ENCODE peak calls at places on chromosomes 5 and 9, in six cellular contexts. W, D, T, B, P and K are unnamed samples.

GRCh38 chr5:35171991-35172390 is 58.3 kb downstream of the PRLR start:
- DNase-seq in W (no peak), D (no peak), T (no peak), B (no peak), P (no peak), K (no peak)

GRCh38 chr5:142296914-142297417 is 27.9 kb downstream of the SPRY4 start:
- DNase-seq in W (no peak), D (peak; percentile 36), T (no peak), B (no peak), P (no peak), K (no peak)

GRCh38 chr9:1034271-1034670 is 15.9 kb upstream of the DMRT2 start:
- DNase-seq in W (no peak), D (no peak), T (no peak), B (no peak), P (no peak), K (no peak)

GRCh38 chr5:174801798-174802197 is 77.4 kb downstream of the MSX2 start:
- DNase-seq in W (no peak), D (no peak), T (no peak), B (no peak), P (no peak), K (no peak)

GRCh38 chr9:71036501-71036900 is 84.9 kb downstream of the TRPM3 start:
- DNase-seq in W (no peak), D (no peak), T (peak; percentile 23), B (no peak), P (no peak), K (no peak)

GRCh38 chr9:131661954-131662621 is 77.8 kb downstream of the RAPGEF1 start:
- DNase-seq in W (no peak), D (no peak), T (no peak), B (no peak), P (peak; percentile 65), K (no peak)

GRCh38 chr5:34687269-34688011 is 31.3 kb downstream of the RAI14 start:
- DNase-seq in W (no peak), D (no peak), T (no peak), B (no peak), P (no peak), K (no peak)

GRCh38 chr9:125447202-125447802 is 185.7 kb downstream of the GAPVD1 start:
- DNase-seq in W (no peak), D (no peak), T (no peak), B (no peak), P (no peak), K (no peak)

GRCh38 chr9:127566351-127567001 is 45.6 kb upstream of the STXBP1 start:
- DNase-seq in W (peak; percentile 67), D (no peak), T (no peak), B (no peak), P (no peak), K (no peak)

GRCh38 chr9:121074370-121075250 is at the start of gene CNTRL:
- DNase-seq in W (peak; percentile 87), D (peak; percentile 90), T (peak; percentile 85), B (peak; percentile 91), P (peak; percentile 92), K (peak; percentile 65)

GRCh38 chr5:173534664-173535063 is 81.8 kb downstream of the BOD1 start:
- DNase-seq in W (no peak), D (no peak), T (no peak), B (no peak), P (no peak), K (no peak)

GRCh38 chr5:168897387-168898122 is 318.4 kb upstream of the PANK3 start:
- DNase-seq in W (no peak), D (no peak), T (no peak), B (no peak), P (no peak), K (no peak)

GRCh38 chr5:177454397-177455035 is 7.9 kb downstream of the PRR7 start:
- DNase-seq in W (peak; percentile 90), D (peak; percentile 91), T (peak; percentile 93), B (peak; percentile 92), P (peak; percentile 91), K (peak; percentile 65)

GRCh38 chr5:15026944-15027343 is 155.4 kb upstream of the ANKH start:
- DNase-seq in W (no peak), D (no peak), T (no peak), B (no peak), P (no peak), K (no peak)

GRCh38 chr5:141040093-141040762 is 10.9 kb upstream of the PCDHB1 start:
- DNase-seq in W (no peak), D (peak; percentile 20), T (peak; percentile 26), B (peak; percentile 13), P (no peak), K (no peak)
- TF ChIP-seq CTCF in W (no peak), D (peak; percentile 45), T (no peak), B (peak; percentile 38), P (no peak), K (no peak)

GRCh38 chr9:97064171-97064570 is 25.2 kb upstream of the CTSV start:
- DNase-seq in W (no peak), D (no peak), T (no peak), B (no peak), P (no peak), K (no peak)
- H3K4me3 ChIP-seq in W (no peak overlapping the region), D (no peak overlapping the region), T (no peak overlapping the region), B (no peak overlapping the region), P (no peak overlapping the region), K (no peak overlapping the region)

DNA sequence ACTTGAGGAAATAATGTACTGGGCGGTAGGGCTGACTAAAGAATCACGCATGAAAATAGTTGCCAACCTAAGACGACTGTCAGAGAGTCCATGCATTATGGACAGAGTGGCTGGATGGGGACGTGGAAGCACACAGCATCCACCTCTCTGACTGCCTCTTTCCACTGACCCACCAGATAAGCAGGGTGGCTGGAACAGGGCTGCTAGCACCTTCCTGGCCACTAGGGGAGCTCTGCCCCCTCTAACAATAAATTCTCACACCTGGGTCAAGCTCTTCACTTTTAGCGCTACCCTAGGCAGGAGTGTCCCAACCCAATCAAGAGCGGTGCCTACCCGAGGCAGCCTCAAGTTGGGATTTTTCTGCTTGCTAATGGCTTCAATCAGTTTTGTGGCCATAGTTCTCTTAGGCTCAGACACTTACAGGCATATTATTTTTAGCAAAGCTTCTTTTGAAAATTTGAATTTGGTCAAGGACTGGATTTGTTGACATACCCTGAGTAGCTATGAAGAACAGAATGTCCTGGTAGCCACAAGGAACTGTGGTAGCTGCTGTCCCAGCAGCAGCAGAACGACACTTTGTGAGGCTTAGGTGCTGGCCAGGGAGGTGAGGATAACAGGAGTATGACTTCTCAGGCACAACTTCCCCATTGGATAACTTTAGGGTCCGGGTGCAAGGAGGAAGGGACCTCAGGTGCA is 6.9 kb upstream of the TPM2 start:
- DNase-seq in W (peak; percentile 39), D (peak; percentile 48), T (peak; percentile 54), B (peak; percentile 46), P (peak; percentile 77), K (peak; percentile 33)
- TF ChIP-seq CTCF in W (peak; percentile 54), D (peak; percentile 94), T (peak; percentile 51), B (peak; percentile 82), P (peak; percentile 97), K (peak; percentile 99)

DNA sequence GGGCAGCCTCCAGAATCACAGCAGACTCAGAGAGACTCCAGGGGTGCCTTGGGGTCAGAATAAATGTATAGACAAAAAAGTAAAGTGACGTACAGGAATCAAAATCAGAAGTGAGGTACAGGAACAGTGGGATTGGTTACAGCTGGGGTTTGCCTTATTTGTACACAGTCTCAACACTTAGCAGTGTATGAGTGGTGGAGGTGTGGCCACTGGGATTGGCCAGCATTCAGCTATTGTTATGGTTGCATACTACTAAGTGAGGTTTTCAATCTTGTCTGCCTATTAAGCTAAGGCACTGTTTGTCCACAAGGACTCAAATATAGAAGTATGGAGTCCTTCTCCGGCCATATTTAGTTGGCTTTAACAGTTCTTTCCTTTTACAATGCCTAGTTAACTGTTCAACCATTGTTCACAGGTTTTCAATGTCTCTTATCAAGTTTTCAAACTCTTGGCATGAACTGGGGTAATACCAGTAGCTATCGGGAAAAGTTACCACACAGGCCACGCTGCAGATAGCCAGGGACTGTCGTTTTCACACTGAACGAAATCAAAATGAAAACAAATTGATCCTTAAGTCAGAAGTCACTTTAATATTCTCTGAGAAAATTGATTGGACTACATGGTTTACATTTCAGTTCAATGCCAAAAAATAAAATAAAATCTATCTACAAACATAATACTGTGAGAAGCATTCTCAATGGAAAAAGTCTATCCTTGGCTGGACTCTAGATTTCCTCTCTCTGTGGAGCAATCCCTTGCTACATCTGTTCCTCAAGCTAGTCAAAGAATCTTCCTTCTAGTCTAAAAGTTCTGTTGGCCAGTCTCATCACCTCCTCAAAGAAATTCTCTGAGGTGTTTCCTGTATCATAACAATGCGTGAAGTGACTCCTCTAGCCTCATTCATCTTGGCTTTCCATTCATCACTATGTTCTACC is 176.1 kb upstream of the FREM1 start:
- DNase-seq in W (no peak), D (no peak), T (no peak), B (no peak), P (no peak), K (no peak)
- H3K4me3 ChIP-seq in W (no peak overlapping the region), D (no peak overlapping the region), T (no peak overlapping the region), B (no peak overlapping the region), P (no peak overlapping the region), K (no peak overlapping the region)